ENCODE peak calls at places on chromosomes 2 and 18, in nine cellular contexts. Y is HCT116, N is hepatocyte, U is OCI-LY7, B is SK-N-SH, J is Karpas-422, X is PC-3, F is MM.1S, G is GM23248. S is an unnamed sample.

GRCh38 chr2:191666733-191667132 is 11.2 kb upstream of the NABP1 start:
- DNase-seq in J (no peak), F (peak; percentile 66), B (no peak), G (peak; percentile 40), Y (no peak), U (no peak), X (peak; percentile 26), N (no peak), S (no peak)

GRCh38 chr2:132747046-132747445 is 77.0 kb upstream of the LYPD1 start:
- DNase-seq in J (no peak), X (no peak), Y (no peak), N (no peak), B (no peak), G (no peak), F (no peak), U (no peak), S (no peak)

GRCh38 chr2:168470880-168471475 is 14.9 kb downstream of the CERS6 start:
- DNase-seq in B (peak; percentile 24), J (peak; percentile 67), Y (no peak), U (no peak), F (no peak), G (no peak), X (no peak), N (peak; percentile 44), S (no peak)

GRCh38 chr2:39379643-39380524 is 57.2 kb downstream of the MAP4K3 start:
- DNase-seq in X (peak; percentile 67), F (peak; percentile 60), Y (peak; percentile 12), N (peak; percentile 71), B (peak; percentile 60), G (peak; percentile 79), U (peak; percentile 65), J (peak; percentile 60), S (no peak)

GRCh38 chr2:72141881-72142742 is 5.5 kb downstream of the CYP26B1 start:
- DNase-seq in N (no peak), Y (no peak), F (no peak), J (no peak), X (no peak), B (peak; percentile 27), G (no peak), U (no peak), S (no peak)

GRCh38 chr18:9827856-9828793 is 57.6 kb upstream of the TXNDC2 start:
- DNase-seq in B (no peak), G (peak; percentile 99), J (no peak), N (peak; percentile 62), Y (peak; percentile 97), F (no peak), X (peak; percentile 99), U (no peak), S (peak; percentile 97)

GRCh38 chr2:145460151-145460550 is 940.2 kb upstream of the ZEB2 start:
- DNase-seq in Y (no peak), N (no peak), J (no peak), X (no peak), G (peak; percentile 27), U (no peak), B (no peak), F (no peak), S (no peak)

GRCh38 chr2:208274748-208275147 is 8.7 kb downstream of the PIKFYVE start:
- DNase-seq in G (no peak), J (no peak), F (no peak), B (no peak), N (no peak), U (no peak), Y (no peak), X (no peak), S (no peak)

GRCh38 chr2:6877402-6878305 is at the start of gene RSAD2:
- DNase-seq in U (no peak), G (peak; percentile 66), Y (no peak), F (peak; percentile 79), N (peak; percentile 49), B (no peak), J (no peak), X (peak; percentile 60), S (no peak)

GRCh38 chr2:118492335-118492734 is 355.1 kb downstream of the EN1 start:
- DNase-seq in G (no peak), X (peak; percentile 77), Y (peak; percentile 24), N (peak; percentile 18), J (peak; percentile 68), B (no peak), U (peak; percentile 2), F (peak; percentile 48), S (no peak)

GRCh38 chr2:179692610-179693009 is 168.8 kb downstream of the ZNF385B start:
- DNase-seq in Y (no peak), N (no peak), F (no peak), B (no peak), J (no peak), X (peak; percentile 56), U (no peak), G (no peak), S (no peak)

GRCh38 chr2:173299764-173300163 is 54.9 kb upstream of the CDCA7 start:
- DNase-seq in G (no peak), N (no peak), U (no peak), J (no peak), B (no peak), Y (no peak), X (no peak), F (no peak), S (no peak)

GRCh38 chr18:11759456-11759855 is 70.4 kb downstream of the GNAL start:
- DNase-seq in Y (no peak), B (no peak), N (no peak), G (no peak), X (no peak), F (no peak), U (no peak), J (no peak), S (no peak)

GRCh38 chr2:1855150-1855549 is 110.8 kb upstream of the PXDN start:
- DNase-seq in U (no peak), B (peak; percentile 91), J (no peak), N (peak; percentile 48), G (no peak), X (no peak), F (no peak), Y (no peak), S (no peak)

GRCh38 chr18:58180738-58181353 is 136.8 kb downstream of the NEDD4L start:
- DNase-seq in J (peak; percentile 84), F (peak; percentile 30), N (peak; percentile 65), G (peak; percentile 55), X (peak; percentile 72), U (peak; percentile 35), B (peak; percentile 65), Y (no peak), S (peak; percentile 52)

GRCh38 chr2:222176890-222177289 is 121.9 kb downstream of the PAX3 start:
- DNase-seq in B (no peak), U (no peak), Y (no peak), G (no peak), N (no peak), J (no peak), X (no peak), F (no peak), S (no peak)

GRCh38 chr2:118221952-118222594 is 133.8 kb downstream of the INSIG2 start:
- DNase-seq in G (peak; percentile 92), U (peak; percentile 60), Y (peak; percentile 53), X (peak; percentile 91), N (peak; percentile 86), J (peak; percentile 83), B (peak; percentile 72), F (peak; percentile 85), S (peak; percentile 49)

GRCh38 chr2:225598922-225599321 is 199.4 kb downstream of the NYAP2 start:
- DNase-seq in G (peak; percentile 27), J (no peak), F (no peak), X (no peak), Y (no peak), U (no peak), B (no peak), N (no peak), S (no peak)
- H3K27ac ChIP-seq in G (no peak overlapping the region), J (no peak overlapping the region), F (no peak overlapping the region), X (no peak overlapping the region), Y (no peak overlapping the region), U (no peak overlapping the region), B (no peak overlapping the region), N (no peak overlapping the region), S (no peak overlapping the region)

GRCh38 chr2:26533661-26534060 is 55.7 kb upstream of the OTOF start:
- DNase-seq in F (no peak), G (no peak), B (no peak), Y (no peak), J (no peak), U (no peak), X (no peak), N (no peak), S (no peak)
- H3K9me3 ChIP-seq in F (no peaks in the 10 kb centered on the region), G (no peaks in the 10 kb centered on the region), B (no peaks in the 10 kb centered on the region), Y (no peaks in the 10 kb centered on the region), J (no peaks in the 10 kb centered on the region), U (no peaks in the 10 kb centered on the region), X (no peaks in the 10 kb centered on the region), N (no peaks in the 10 kb centered on the region), S (no peaks in the 10 kb centered on the region)

GRCh38 chr2:43636616-43637015 is 444 bp upstream of the PLEKHH2 start:
- DNase-seq in F (peak; percentile 53), N (no peak), X (no peak), J (no peak), U (peak; percentile 68), B (no peak), G (no peak), Y (no peak), S (no peak)
- H3K9me2 ChIP-seq in F (no peaks in the 10 kb centered on the region), N (no peaks in the 10 kb centered on the region), X (no peaks in the 10 kb centered on the region), J (no peaks in the 10 kb centered on the region), U (no peaks in the 10 kb centered on the region), B (no peaks in the 10 kb centered on the region), G (no peaks in the 10 kb centered on the region), Y (no peaks in the 10 kb centered on the region), S (no peaks in the 10 kb centered on the region)

GRCh38 chr2:100212820-100213219 is 70.4 kb upstream of the AFF3 start:
- DNase-seq in F (no peak), B (no peak), X (no peak), J (no peak), U (no peak), Y (no peak), G (no peak), N (no peak), S (no peak)
- H3K27ac ChIP-seq in F (no peak overlapping the region), B (no peak overlapping the region), X (no peak overlapping the region), J (no peak overlapping the region), U (no peak overlapping the region), Y (no peak overlapping the region), G (no peak overlapping the region), N (peak overlapping the region; percentile 67), S (no peak overlapping the region)

GRCh38 chr2:3814846-3815245 is 111.5 kb downstream of the DCDC2C start:
- DNase-seq in N (no peak), F (no peak), X (no peak), J (no peak), Y (no peak), G (no peak), U (no peak), B (no peak), S (no peak)
- H3K9me3 ChIP-seq in N (no peaks in the 10 kb centered on the region), F (no peaks in the 10 kb centered on the region), X (no peaks in the 10 kb centered on the region), J (no peaks in the 10 kb centered on the region), Y (no peaks in the 10 kb centered on the region), G (no peaks in the 10 kb centered on the region), U (no peaks in the 10 kb centered on the region), B (no peaks in the 10 kb centered on the region), S (no peaks in the 10 kb centered on the region)

DNA sequence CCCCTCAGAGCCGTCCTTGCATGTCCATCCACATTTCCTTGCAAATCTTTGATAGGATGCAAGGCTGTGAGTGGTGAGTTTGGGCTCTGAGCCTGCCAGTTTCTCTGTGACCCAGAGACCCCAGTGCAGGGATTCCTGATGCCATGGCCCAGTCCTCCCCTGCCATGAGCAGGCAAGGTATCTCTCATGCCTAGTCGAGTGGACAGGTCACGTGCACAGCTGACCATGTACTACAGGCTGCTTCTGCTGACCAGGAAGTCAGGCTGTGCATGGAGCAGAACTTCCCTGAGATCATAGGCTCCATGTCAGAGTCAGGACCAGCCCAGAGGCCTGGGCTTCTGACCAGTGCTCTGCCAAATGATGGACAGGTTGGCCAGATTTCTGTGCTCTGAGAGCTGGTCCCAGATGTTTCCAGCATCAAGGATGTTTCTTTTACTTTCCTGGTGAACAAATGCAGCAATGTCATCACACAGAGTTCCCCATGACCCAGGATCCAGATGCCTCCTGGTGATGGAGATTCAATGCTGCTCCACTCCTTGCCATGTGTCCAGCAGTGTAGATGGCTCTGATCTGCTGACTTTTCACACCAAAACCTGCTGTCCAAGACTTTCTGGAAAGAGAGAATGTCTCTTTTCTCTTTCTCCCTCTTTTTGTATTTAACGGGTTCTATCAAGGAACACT is 321.6 kb upstream of the HS6ST1 start:
- DNase-seq in X (no peak), N (no peak), B (no peak), F (no peak), U (no peak), J (no peak), G (peak; percentile 14), Y (no peak), S (no peak)
- H3K9me2 ChIP-seq in X (no peaks in the 10 kb centered on the region), N (no peaks in the 10 kb centered on the region), B (no peaks in the 10 kb centered on the region), F (no peaks in the 10 kb centered on the region), U (no peaks in the 10 kb centered on the region), J (no peaks in the 10 kb centered on the region), G (no peaks in the 10 kb centered on the region), Y (no peaks in the 10 kb centered on the region), S (no peaks in the 10 kb centered on the region)

S was measured in PC-9.